ENCODE peak calls at places on chromosomes 5 and 9, in four cellular contexts. One of them, this sample, is unnamed.

GRCh38 chr5:68612972-68613371 is 397.4 kb downstream of the PIK3R1 start:
- DNase-seq in WTC11: no peak
- DNase-seq in K562: no peak
- DNase-seq in GM12878: no peak
- DNase-seq in this sample: no peak

GRCh38 chr5:177023247-177023703 is 779 bp downstream of the ZNF346 start:
- DNase-seq in WTC11: no peak
- DNase-seq in K562: peak
- DNase-seq in GM12878: no peak
- DNase-seq in this sample: peak

GRCh38 chr5:45696206-45696836 is at the start of gene HCN1:
- DNase-seq in WTC11: peak
- DNase-seq in K562: peak
- DNase-seq in GM12878: no peak
- DNase-seq in this sample: peak

GRCh38 chr5:14721990-14722656 is 57.6 kb downstream of the OTULIN start:
- DNase-seq in WTC11: no peak
- DNase-seq in K562: no peak
- DNase-seq in GM12878: no peak
- DNase-seq in this sample: peak

GRCh38 chr9:81653240-81653639 is 36.1 kb downstream of the TLE1 start:
- DNase-seq in WTC11: no peak
- DNase-seq in K562: no peak
- DNase-seq in GM12878: no peak
- DNase-seq in this sample: no peak

GRCh38 chr5:164433471-164433870 is 928.1 kb downstream of the MAT2B start:
- DNase-seq in WTC11: no peak
- DNase-seq in K562: no peak
- DNase-seq in GM12878: no peak
- DNase-seq in this sample: no peak

GRCh38 chr9:76161546-76161945 is 232.7 kb downstream of the RFK start:
- DNase-seq in WTC11: no peak
- DNase-seq in K562: no peak
- DNase-seq in GM12878: no peak
- DNase-seq in this sample: no peak

GRCh38 chr9:126218726-126219125 is 107.9 kb upstream of the MVB12B start:
- DNase-seq in WTC11: no peak
- DNase-seq in K562: no peak
- DNase-seq in GM12878: no peak
- DNase-seq in this sample: no peak

GRCh38 chr9:81717061-81717746 is 27.9 kb upstream of the TLE1 start:
- DNase-seq in WTC11: no peak
- DNase-seq in K562: no peak
- DNase-seq in GM12878: no peak
- DNase-seq in this sample: no peak

GRCh38 chr5:68464424-68464823 is 248.9 kb downstream of the PIK3R1 start:
- DNase-seq in WTC11: no peak
- DNase-seq in K562: peak
- DNase-seq in GM12878: no peak
- DNase-seq in this sample: no peak

GRCh38 chr9:123629531-123629930 is 273.5 kb downstream of the CRB2 start:
- DNase-seq in WTC11: no peak
- DNase-seq in K562: no peak
- DNase-seq in GM12878: no peak
- DNase-seq in this sample: no peak

GRCh38 chr9:105425817-105426433 is 21.9 kb upstream of the FSD1L start:
- DNase-seq in WTC11: no peak
- DNase-seq in K562: peak
- DNase-seq in GM12878: no peak
- DNase-seq in this sample: no peak

GRCh38 chr9:93302586-93303257 is 118.8 kb downstream of the WNK2 start:
- DNase-seq in WTC11: peak
- DNase-seq in K562: peak
- DNase-seq in GM12878: no peak
- DNase-seq in this sample: peak

GRCh38 chr5:58462623-58463230 is 2.8 kb upstream of the PLK2 start:
- DNase-seq in WTC11: no peak
- DNase-seq in K562: peak
- DNase-seq in GM12878: no peak
- DNase-seq in this sample: peak

GRCh38 chr9:21624675-21625477 is 142.8 kb upstream of the IFNE start:
- DNase-seq in WTC11: no peak
- DNase-seq in K562: no peak
- DNase-seq in GM12878: no peak
- DNase-seq in this sample: no peak

GRCh38 chr5:72242796-72243475 is 77.1 kb downstream of the MRPS27 start:
- DNase-seq in WTC11: no peak
- DNase-seq in K562: no peak
- DNase-seq in GM12878: no peak
- DNase-seq in this sample: no peak

GRCh38 chr9:107425110-107426025 is 64.2 kb downstream of the KLF4 start:
- DNase-seq in WTC11: peak
- DNase-seq in K562: peak
- DNase-seq in GM12878: no peak
- DNase-seq in this sample: peak

GRCh38 chr9:107989544-107989943 is 500.0 kb upstream of the KLF4 start:
- DNase-seq in WTC11: no peak
- DNase-seq in K562: no peak
- DNase-seq in GM12878: no peak
- DNase-seq in this sample: no peak

GRCh38 chr9:3804148-3804547 is 278.3 kb upstream of the RFX3 start:
- DNase-seq in WTC11: no peak
- DNase-seq in K562: no peak
- DNase-seq in GM12878: no peak
- DNase-seq in this sample: no peak

GRCh38 chr5:115170128-115170923 is 618 bp upstream of the TRIM36 start:
- DNase-seq in WTC11: peak
- DNase-seq in K562: no peak
- DNase-seq in GM12878: no peak
- DNase-seq in this sample: no peak

GRCh38 chr5:137122075-137122474 is 377.1 kb downstream of the SPOCK1 start:
- DNase-seq in WTC11: no peak
- DNase-seq in K562: no peak
- DNase-seq in GM12878: no peak
- DNase-seq in this sample: no peak

GRCh38 chr5:180718810-180719453 is 20.9 kb downstream of the OR2Y1 start:
- DNase-seq in WTC11: no peak
- DNase-seq in K562: peak
- DNase-seq in GM12878: no peak
- DNase-seq in this sample: peak

GRCh38 chr5:148615644-148616283 is 38.6 kb downstream of the HTR4 start:
- DNase-seq in WTC11: no peak
- DNase-seq in K562: no peak
- DNase-seq in GM12878: no peak
- DNase-seq in this sample: no peak

GRCh38 chr5:128498844-128499455 is 39.1 kb downstream of the FBN2 start:
- DNase-seq in WTC11: no peak
- DNase-seq in K562: no peak
- DNase-seq in GM12878: no peak
- DNase-seq in this sample: no peak

DNA sequence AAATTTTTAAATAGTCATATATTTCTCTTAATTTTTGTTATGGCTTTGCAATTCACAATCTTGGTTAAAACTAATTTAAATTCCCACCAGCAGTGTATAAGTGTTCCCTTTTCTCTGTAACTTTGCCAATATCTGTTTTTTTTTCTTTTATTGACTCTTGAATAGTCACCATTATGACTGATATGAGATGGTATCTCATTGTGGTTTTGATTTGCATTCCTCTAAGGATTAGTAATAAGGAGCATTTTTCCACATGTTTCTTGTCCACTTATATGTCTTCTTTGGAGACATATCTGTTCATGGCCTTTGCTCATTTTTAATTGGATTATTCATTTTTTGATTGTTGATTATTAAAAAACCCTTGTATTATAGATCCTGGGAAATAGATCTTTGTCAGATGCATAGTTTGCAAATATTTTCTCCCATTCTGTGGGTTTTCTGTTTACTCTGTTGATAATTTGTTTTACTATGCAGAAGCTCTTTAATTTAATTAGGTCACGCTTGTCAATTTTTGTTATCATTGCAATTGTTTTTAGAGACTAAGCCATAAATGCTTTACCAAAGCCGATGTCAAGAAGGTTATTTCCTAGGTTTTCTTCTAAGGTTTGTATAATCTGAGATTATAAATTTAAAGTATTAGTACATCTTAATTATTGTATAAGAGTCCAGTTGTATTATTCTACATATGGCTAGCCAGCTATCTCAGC is 610.9 kb downstream of the CHSY3 start:
- DNase-seq in WTC11: no peak
- DNase-seq in K562: no peak
- DNase-seq in GM12878: no peak
- DNase-seq in this sample: no peak
- TF ChIP-seq ETV6 in WTC11: no peak
- TF ChIP-seq ETV6 in K562: no peak
- TF ChIP-seq ETV6 in GM12878: no peak
- TF ChIP-seq ETV6 in this sample: no peak

GRCh38 chr5:126516133-126516532 is 78.9 kb downstream of the ALDH7A1 start:
- DNase-seq in WTC11: no peak
- DNase-seq in K562: no peak
- DNase-seq in GM12878: no peak
- DNase-seq in this sample: no peak
- TF ChIP-seq ETV6 in WTC11: no peak
- TF ChIP-seq ETV6 in K562: no peak
- TF ChIP-seq ETV6 in GM12878: no peak
- TF ChIP-seq ETV6 in this sample: no peak

DNA sequence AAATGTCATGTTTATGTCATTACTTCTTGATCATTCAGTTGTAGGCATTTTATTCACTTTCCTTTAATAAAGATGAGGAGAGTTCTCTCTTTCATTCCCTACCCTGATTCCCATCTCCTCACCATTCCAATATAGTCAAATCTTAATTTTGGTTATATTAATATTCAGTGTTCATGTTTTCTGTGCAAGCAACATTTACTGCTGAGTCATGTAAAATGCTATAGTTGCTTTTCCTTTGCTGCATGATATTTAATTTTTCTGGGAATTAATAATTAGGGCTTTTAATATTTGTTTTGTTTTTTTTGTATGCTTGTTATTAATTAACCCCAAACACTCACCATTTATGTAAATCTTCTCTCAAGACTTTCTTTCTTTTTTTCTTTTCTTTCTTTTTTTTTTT is 18.5 kb downstream of the POU4F3 start:
- DNase-seq in WTC11: no peak
- DNase-seq in K562: no peak
- DNase-seq in GM12878: no peak
- DNase-seq in this sample: no peak
- TF ChIP-seq ETV6 in WTC11: no peak
- TF ChIP-seq ETV6 in K562: no peak
- TF ChIP-seq ETV6 in GM12878: no peak
- TF ChIP-seq ETV6 in this sample: no peak

DNA sequence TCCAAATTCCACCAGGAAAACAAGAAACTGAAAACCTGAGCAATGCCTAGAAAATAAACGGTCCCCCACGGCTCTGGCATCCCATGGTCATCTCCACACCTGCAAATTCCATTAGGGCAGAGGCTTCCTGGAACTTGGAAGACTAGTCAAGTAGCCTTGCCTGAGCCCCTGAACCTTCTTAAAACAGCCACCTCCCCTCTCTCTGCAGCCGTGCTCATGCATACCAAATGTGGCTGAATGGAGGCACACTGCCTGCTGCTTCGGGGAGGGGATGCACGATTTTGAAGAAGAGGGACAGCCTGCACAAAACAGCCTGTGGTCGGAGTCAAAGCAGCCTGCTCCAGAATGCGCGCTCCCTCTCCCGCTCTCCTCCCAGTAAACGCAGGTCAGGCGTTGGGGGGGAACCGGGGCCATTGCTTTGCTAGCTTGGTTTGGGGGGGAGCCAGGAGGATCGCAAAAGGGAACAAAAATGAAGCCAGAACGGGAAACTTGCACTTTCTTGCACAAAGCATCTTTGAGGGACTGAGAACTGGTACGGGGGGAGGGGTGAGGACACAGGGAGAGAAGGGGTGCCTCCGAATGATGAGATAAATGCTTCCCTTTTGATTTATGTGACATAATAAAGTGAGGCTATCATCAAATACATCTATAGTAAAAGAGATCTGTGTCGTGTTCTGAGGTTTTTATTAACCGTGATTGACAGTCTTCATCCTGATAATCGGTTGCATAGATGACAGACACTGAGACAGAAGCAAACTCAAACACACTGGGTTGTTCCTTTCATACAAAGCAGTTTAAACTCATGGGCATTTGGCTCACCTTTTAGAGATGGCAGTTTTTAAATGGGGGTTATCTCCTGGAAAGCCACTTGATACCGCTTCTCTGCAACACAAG is at the start of gene TRPM3:
- DNase-seq in WTC11: peak
- DNase-seq in K562: no peak
- DNase-seq in GM12878: no peak
- DNase-seq in this sample: no peak
- TF ChIP-seq ETV6 in WTC11: peak
- TF ChIP-seq ETV6 in K562: no peak
- TF ChIP-seq ETV6 in GM12878: no peak
- TF ChIP-seq ETV6 in this sample: no peak

GRCh38 chr9:115333671-115334070 is 215.7 kb upstream of the TNC start:
- DNase-seq in WTC11: no peak
- DNase-seq in K562: no peak
- DNase-seq in GM12878: no peak
- DNase-seq in this sample: no peak
- TF ChIP-seq ETV6 in WTC11: no peak
- TF ChIP-seq ETV6 in K562: no peak
- TF ChIP-seq ETV6 in GM12878: no peak
- TF ChIP-seq ETV6 in this sample: no peak

This sample was measured in HepG2.